ENCODE peak calls at places on chromosomes 1 and 21, in five cellular contexts. U, Z, L, T and N are unnamed samples.

GRCh38 chr1:19384113-19384512 is 72.0 kb downstream of the SLC66A1 start:
- DNase-seq in U (peak), Z (no peak), L (peak), T (no peak), N (peak)

GRCh38 chr1:43763497-43763973 is 56.2 kb downstream of the ST3GAL3 start:
- DNase-seq in U (peak), Z (peak), L (peak), T (peak), N (peak)

GRCh38 chr1:19179597-19180271 is 30.3 kb downstream of the UBR4 start:
- DNase-seq in U (no peak), Z (no peak), L (no peak), T (no peak), N (no peak)

GRCh38 chr1:52659851-52660596 is 27.1 kb downstream of the SHISAL2A start:
- DNase-seq in U (no peak), Z (no peak), L (no peak), T (no peak), N (no peak)

GRCh38 chr1:237901284-237901870 is 10.7 kb upstream of the ZP4 start:
- DNase-seq in U (no peak), Z (no peak), L (no peak), T (no peak), N (no peak)

GRCh38 chr1:160078392-160079195 is 2.7 kb upstream of the KCNJ9 start:
- DNase-seq in U (no peak), Z (peak), L (peak), T (no peak), N (peak)

GRCh38 chr1:144101397-144102050 is 129.7 kb upstream of the FAM72C start:
- DNase-seq in U (peak), Z (peak), L (peak), T (peak), N (peak)

GRCh38 chr1:179127163-179127895 is 45.5 kb downstream of the TOR3A start:
- DNase-seq in U (no peak), Z (no peak), L (no peak), T (no peak), N (no peak)

GRCh38 chr1:245301921-245302320 is 147.1 kb downstream of the KIF26B start:
- DNase-seq in U (no peak), Z (no peak), L (no peak), T (no peak), N (no peak)

GRCh38 chr1:229694053-229694693 is 68.1 kb downstream of the URB2 start:
- DNase-seq in U (peak), Z (peak), L (peak), T (peak), N (peak)

GRCh38 chr1:53725238-53725689 is 13.7 kb downstream of the GLIS1 start:
- DNase-seq in U (no peak), Z (no peak), L (no peak), T (no peak), N (no peak)

GRCh38 chr1:212633144-212633543 is 24.6 kb downstream of the ATF3 start:
- DNase-seq in U (no peak), Z (no peak), L (no peak), T (no peak), N (no peak)

GRCh38 chr1:234781241-234782056 is 171.5 kb upstream of the IRF2BP2 start:
- DNase-seq in U (peak), Z (no peak), L (no peak), T (no peak), N (no peak)

GRCh38 chr1:176934370-176934769 is 230.1 kb downstream of the ASTN1 start:
- DNase-seq in U (no peak), Z (no peak), L (no peak), T (no peak), N (no peak)

GRCh38 chr1:23924601-23925000 is 11.4 kb upstream of the CNR2 start:
- DNase-seq in U (no peak), Z (no peak), L (no peak), T (no peak), N (no peak)

GRCh38 chr1:95179205-95180001 is 54.6 kb upstream of the RWDD3 start:
- DNase-seq in U (no peak), Z (no peak), L (no peak), T (no peak), N (no peak)

GRCh38 chr1:8677782-8678181 is 139.7 kb downstream of the RERE start:
- DNase-seq in U (no peak), Z (no peak), L (no peak), T (no peak), N (no peak)

GRCh38 chr1:64826991-64827390 is 82.1 kb downstream of the RAVER2 start:
- DNase-seq in U (no peak), Z (no peak), L (no peak), T (no peak), N (no peak)

GRCh38 chr1:206856674-206857464 is 8.6 kb upstream of the IL20 start:
- DNase-seq in U (no peak), Z (no peak), L (no peak), T (no peak), N (no peak)

GRCh38 chr1:223460566-223461189 is 67.5 kb downstream of the CCDC185 start:
- DNase-seq in U (no peak), Z (no peak), L (no peak), T (no peak), N (no peak)

GRCh38 chr1:201385299-201385891 is 7.9 kb upstream of the TNNT2 start:
- DNase-seq in U (no peak), Z (peak), L (peak), T (peak), N (peak)

GRCh38 chr1:210437781-210438180 is 109.1 kb downstream of the HHAT start:
- DNase-seq in U (no peak), Z (no peak), L (no peak), T (no peak), N (no peak)

GRCh38 chr1:78095618-78096416 is 50.1 kb downstream of the GIPC2 start:
- DNase-seq in U (no peak), Z (no peak), L (no peak), T (no peak), N (no peak)

GRCh38 chr21:41506526-41507520 is 1.1 kb downstream of the TMPRSS2 start:
- DNase-seq in U (no peak), Z (peak), L (peak), T (peak), N (peak)

GRCh38 chr1:48329905-48330304 is 107.4 kb downstream of the SLC5A9 start:
- DNase-seq in U (no peak), Z (no peak), L (no peak), T (no peak), N (no peak)

GRCh38 chr1:186899577-186899976 is 70.8 kb downstream of the PLA2G4A start:
- DNase-seq in U (no peak), Z (no peak), L (no peak), T (no peak), N (no peak)

GRCh38 chr1:221159608-221160007 is 280.4 kb downstream of the HLX start:
- DNase-seq in U (no peak), Z (no peak), L (no peak), T (no peak), N (no peak)

GRCh38 chr1:185157599-185158469 is 867 bp downstream of the SWT1 start:
- DNase-seq in U (no peak), Z (no peak), L (peak), T (no peak), N (peak)

GRCh38 chr1:44707112-44707881 is 23.7 kb downstream of the RNU5D-1 start:
- DNase-seq in U (no peak), Z (no peak), L (no peak), T (no peak), N (no peak)

GRCh38 chr1:61654067-61654466 is 70.9 kb downstream of the TM2D1 start:
- DNase-seq in U (no peak), Z (no peak), L (no peak), T (no peak), N (no peak)

GRCh38 chr1:61655453-61655852 is 69.5 kb downstream of the TM2D1 start:
- DNase-seq in U (no peak), Z (no peak), L (no peak), T (no peak), N (no peak)

GRCh38 chr1:61659061-61659460 is 65.9 kb downstream of the TM2D1 start:
- DNase-seq in U (no peak), Z (no peak), L (no peak), T (no peak), N (no peak)
- TF ChIP-seq CTCF in U (no peak), Z (no peak), L (no peak), T (no peak), N (no peak)

GRCh38 chr1:205224736-205225135 is 3.0 kb upstream of the TMCC2 start:
- DNase-seq in U (no peak), Z (no peak), L (no peak), T (no peak), N (no peak)
- H3K4me3 ChIP-seq in U (no peak), Z (no peak), L (no peak), T (no peak), N (no peak)

GRCh38 chr1:6785721-6786505 is 659 bp downstream of the CAMTA1 start:
- DNase-seq in U (peak), Z (peak), L (peak), T (peak), N (peak)
- TF ChIP-seq CTCF in U (no peak), Z (no peak), L (peak), T (no peak), N (no peak)

GRCh38 chr1:31732343-31732742 is 28.5 kb upstream of the COL16A1 start:
- DNase-seq in U (no peak), Z (no peak), L (no peak), T (no peak), N (no peak)

GRCh38 chr1:31734582-31735107 is 29.5 kb downstream of the ADGRB2 start:
- DNase-seq in U (no peak), Z (no peak), L (no peak), T (no peak), N (no peak)

GRCh38 chr1:31731049-31731565 is 27.3 kb upstream of the COL16A1 start:
- DNase-seq in U (no peak), Z (no peak), L (no peak), T (no peak), N (no peak)

GRCh38 chr1:31733389-31734219 is 29.8 kb upstream of the COL16A1 start:
- DNase-seq in U (no peak), Z (no peak), L (no peak), T (no peak), N (no peak)

GRCh38 chr1:31732751-31733289 is 29.0 kb upstream of the COL16A1 start:
- DNase-seq in U (no peak), Z (no peak), L (no peak), T (no peak), N (no peak)
- H3K4me3 ChIP-seq in U (no peak), Z (no peak), L (no peak), T (no peak), N (no peak)

DNA sequence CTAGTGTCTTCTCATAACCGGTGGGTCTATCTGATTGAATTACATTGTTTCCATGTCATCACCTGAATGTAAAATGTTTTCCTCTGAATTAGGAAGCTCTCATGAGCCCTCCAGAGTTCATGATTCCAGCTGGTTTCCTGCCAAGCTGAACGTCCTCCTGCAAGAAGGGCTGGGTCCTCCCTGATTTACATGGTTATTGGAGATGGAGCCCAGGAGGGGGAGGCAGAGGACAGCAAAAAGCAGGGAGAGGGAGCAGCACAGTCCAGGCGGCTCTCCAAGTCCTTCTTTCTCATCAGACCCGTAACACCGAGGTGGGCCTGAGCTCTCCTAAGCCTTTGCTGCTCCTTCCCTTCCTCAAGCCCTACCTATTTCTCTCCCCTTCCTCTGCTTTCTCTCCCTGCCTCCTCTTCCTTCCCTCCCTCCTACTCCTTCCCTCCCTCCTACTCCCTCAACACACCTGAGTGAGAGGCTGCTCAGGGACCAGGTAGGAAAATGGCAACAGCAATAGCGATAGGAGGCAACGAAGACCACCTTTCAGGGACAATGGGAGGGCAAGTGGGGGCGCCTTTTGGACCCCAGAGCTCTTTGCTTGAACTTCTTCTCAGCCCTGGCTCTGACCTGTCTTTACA is 265.9 kb downstream of the PRDM2 start:
- DNase-seq in U (peak), Z (peak), L (peak), T (peak), N (peak)
- TF ChIP-seq CTCF in U (peak), Z (no peak), L (no peak), T (peak), N (no peak)

GRCh38 chr1:1538989-1539309 is 1.5 kb downstream of the TMEM240 start:
- DNase-seq in U (no peak), Z (no peak), L (no peak), T (no peak), N (no peak)
- H3K4me3 ChIP-seq in U (peak), Z (peak), L (no peak), T (peak), N (no peak)

DNA sequence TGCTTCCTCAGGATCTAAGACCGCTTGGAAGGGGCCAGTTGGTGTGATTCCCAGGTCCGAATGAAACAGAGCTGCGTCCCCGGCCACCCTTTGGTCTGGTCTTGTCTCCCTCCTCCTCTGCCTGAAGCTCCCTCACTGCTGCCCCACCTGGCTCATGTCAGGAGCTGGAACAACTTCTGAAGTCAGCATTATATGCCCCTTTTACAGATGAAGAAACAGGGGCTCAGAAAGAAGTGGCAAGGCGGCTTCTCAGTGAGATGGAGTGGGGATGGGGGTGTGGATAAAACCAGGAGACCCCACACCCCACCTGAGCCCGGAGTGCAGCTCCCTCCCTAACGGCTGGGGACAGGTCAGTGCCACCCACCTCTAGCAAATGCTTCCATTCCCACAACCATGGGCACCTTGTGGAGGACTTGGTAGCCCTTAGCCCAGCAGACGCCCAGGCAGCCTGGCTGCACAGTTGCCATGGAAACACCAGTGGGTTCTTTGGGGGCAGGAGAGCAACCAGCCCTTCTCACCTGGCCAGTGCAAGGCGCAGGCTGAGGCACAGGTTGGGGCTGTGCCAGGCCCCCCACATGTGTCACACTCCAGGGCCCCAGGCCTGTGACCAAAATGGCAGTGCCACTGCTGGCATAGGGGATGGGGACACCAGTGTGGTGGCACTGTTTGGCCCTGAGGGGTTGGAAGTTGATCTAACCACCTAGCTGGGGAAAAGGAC is 31.9 kb upstream of the ECE1 start:
- DNase-seq in U (peak), Z (no peak), L (no peak), T (no peak), N (no peak)
- TF ChIP-seq CTCF in U (no peak), Z (no peak), L (no peak), T (no peak), N (no peak)

GRCh38 chr1:35361638-35362037 is 93.1 kb downstream of the ZMYM4 start:
- DNase-seq in U (no peak), Z (no peak), L (no peak), T (no peak), N (no peak)
- H3K4me3 ChIP-seq in U (no peak), Z (no peak), L (no peak), T (no peak), N (no peak)

GRCh38 chr1:156119503-156120209 is 5.1 kb downstream of the LMNA start:
- DNase-seq in U (peak), Z (no peak), L (peak), T (no peak), N (no peak)
- TF ChIP-seq CTCF in U (no peak), Z (no peak), L (no peak), T (no peak), N (no peak)